ENCODE peak calls at places on chromosomes 6 and 20, in four cellular contexts. U is H1, N is HepG2, J is K562. L is an unnamed sample.

GRCh38 chr6:142518126-142518525 is 216.3 kb downstream of the ADGRG6 start:
- DNase-seq in U (no peak), N (no peak), J (no peak), L (no peak)

GRCh38 chr6:2182251-2182650 is 63.2 kb downstream of the GMDS start:
- DNase-seq in U (no peak), N (no peak), J (no peak), L (no peak)

GRCh38 chr6:119308048-119308570 is 41.5 kb downstream of the MAN1A1 start:
- DNase-seq in U (no peak), N (peak; percentile 83), J (peak; percentile 34), L (no peak)

GRCh38 chr20:62496525-62497218 is 20.9 kb upstream of the GATA5 start:
- DNase-seq in U (peak; percentile 83), N (no peak), J (peak; percentile 81), L (no peak)

GRCh38 chr20:38726849-38727601 is 2.7 kb downstream of the SLC32A1 start:
- DNase-seq in U (peak; percentile 99), N (peak; percentile 61), J (peak; percentile 75), L (no peak)

GRCh38 chr20:24668791-24669190 is 199.4 kb downstream of the SYNDIG1 start:
- DNase-seq in U (no peak), N (no peak), J (no peak), L (no peak)

GRCh38 chr20:38284893-38285444 is 19.0 kb upstream of the BPI start:
- DNase-seq in U (no peak), N (no peak), J (no peak), L (no peak)

GRCh38 chr6:53492860-53493634 is 51.9 kb downstream of the GCLC start:
- DNase-seq in U (peak; percentile 49), N (peak; percentile 59), J (peak; percentile 40), L (peak; percentile 40)

GRCh38 chr20:58695895-58696375 is 3.3 kb downstream of the NPEPL1 start:
- DNase-seq in U (no peak), N (no peak), J (no peak), L (no peak)

GRCh38 chr20:13783528-13783927 is 1.2 kb downstream of the ESF1 start:
- DNase-seq in U (no peak), N (no peak), J (no peak), L (no peak)

GRCh38 chr20:57459897-57460663 is 64.9 kb downstream of the CTCFL start:
- DNase-seq in U (no peak), N (no peak), J (no peak), L (no peak)

GRCh38 chr6:30754631-30755030 is 10.3 kb upstream of the IER3 start:
- DNase-seq in U (no peak), N (no peak), J (no peak), L (no peak)

GRCh38 chr20:17957505-17958325 is 10.9 kb downstream of the SNX5 start:
- DNase-seq in U (no peak), N (no peak), J (no peak), L (no peak)

GRCh38 chr6:13711726-13712484 is at the start of gene RANBP9:
- DNase-seq in U (peak; percentile 87), N (peak; percentile 84), J (peak; percentile 93), L (peak; percentile 48)

GRCh38 chr6:73388800-73389512 is 5.7 kb upstream of the DDX43 start:
- DNase-seq in U (peak; percentile 82), N (peak; percentile 5), J (peak; percentile 77), L (peak; percentile 47)

GRCh38 chr6:156421933-156422332 is 355.2 kb upstream of the ARID1B start:
- DNase-seq in U (no peak), N (peak; percentile 30), J (no peak), L (peak; percentile 49)

GRCh38 chr6:148577687-148578488 is 168.9 kb upstream of the UST start:
- DNase-seq in U (peak; percentile 74), N (peak; percentile 66), J (peak; percentile 19), L (peak; percentile 76)

GRCh38 chr6:34196116-34196832 is 40.4 kb upstream of the HMGA1 start:
- DNase-seq in U (peak; percentile 91), N (no peak), J (peak; percentile 96), L (peak; percentile 69)

GRCh38 chr20:33569290-33570094 is 79.6 kb downstream of the CBFA2T2 start:
- DNase-seq in U (no peak), N (peak; percentile 66), J (no peak), L (no peak)

GRCh38 chr6:158629376-158630221 is 14.9 kb downstream of the DYNLT1 start:
- DNase-seq in U (peak; percentile 60), N (peak; percentile 71), J (no peak), L (no peak)

GRCh38 chr6:43286456-43286994 is 11.5 kb upstream of the SLC22A7 start:
- DNase-seq in U (no peak), N (no peak), J (no peak), L (no peak)

GRCh38 chr6:139920027-139920851 is 545.8 kb upstream of the CITED2 start:
- DNase-seq in U (no peak), N (no peak), J (no peak), L (no peak)

GRCh38 chr6:6856538-6857523 is 250.9 kb upstream of the RREB1 start:
- DNase-seq in U (peak; percentile 55), N (no peak), J (no peak), L (peak; percentile 33)

GRCh38 chr20:24766826-24767622 is 182.0 kb upstream of the CST7 start:
- DNase-seq in U (no peak), N (no peak), J (no peak), L (no peak)

GRCh38 chr6:67736816-67737215 is 898.3 kb upstream of the ADGRB3 start:
- DNase-seq in U (no peak), N (no peak), J (no peak), L (no peak)

GRCh38 chr6:165308926-165309731 is at the start of gene C6orf118:
- DNase-seq in U (peak; percentile 82), N (no peak), J (no peak), L (peak; percentile 59)

GRCh38 chr6:170290306-170291128 is at the start of gene DLL1:
- DNase-seq in U (peak; percentile 84), N (no peak), J (no peak), L (no peak)

GRCh38 chr6:88984152-88984551 is 20.7 kb upstream of the RNGTT start:
- DNase-seq in U (no peak), N (no peak), J (no peak), L (no peak)

GRCh38 chr6:88985901-88986300 is 22.5 kb upstream of the RNGTT start:
- DNase-seq in U (no peak), N (peak; percentile 87), J (no peak), L (peak; percentile 40)

GRCh38 chr6:88982720-88983119 is 19.3 kb upstream of the RNGTT start:
- DNase-seq in U (no peak), N (peak; percentile 55), J (peak; percentile 28), L (peak; percentile 56)

GRCh38 chr6:88987922-88988321 is 24.5 kb upstream of the RNGTT start:
- DNase-seq in U (no peak), N (no peak), J (no peak), L (no peak)

DNA sequence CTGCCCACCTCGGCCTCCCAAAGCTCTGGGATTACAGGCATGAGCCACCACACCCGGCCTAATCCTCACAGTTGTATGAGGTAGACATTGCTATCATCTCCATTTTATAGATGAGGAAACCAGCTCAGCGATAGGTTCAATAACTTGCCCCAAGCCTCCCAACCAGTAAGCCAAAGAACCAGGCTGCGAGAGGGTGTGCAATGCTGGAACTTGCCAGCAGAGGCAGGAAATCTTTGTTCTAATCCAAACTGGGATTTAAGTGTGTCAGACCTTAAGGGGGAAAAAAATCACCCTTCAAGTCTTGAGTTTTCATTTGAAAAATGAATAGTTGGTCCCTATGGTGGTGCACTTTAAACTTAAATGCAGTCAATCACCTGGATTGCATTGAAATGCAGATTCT is 20.1 kb upstream of the RNGTT start:
- DNase-seq in U (peak; percentile 58), N (no peak), J (peak; percentile 23), L (peak; percentile 49)
- TF ChIP-seq PHF8 in U (no peak), N (no peak), J (no peak), L (no peak)

GRCh38 chr6:107153061-107153460 is 37.7 kb upstream of the BEND3 start:
- DNase-seq in U (no peak), N (no peak), J (no peak), L (no peak)
- TF ChIP-seq PHF8 in U (no peak), N (no peak), J (no peak), L (no peak)

GRCh38 chr20:32513031-32513866 is 71.9 kb downstream of the NOL4L start:
- DNase-seq in U (no peak), N (no peak), J (no peak), L (no peak)
- TF ChIP-seq PHF8 in U (no peak), N (no peak), J (no peak), L (no peak)

GRCh38 chr20:20497242-20497985 is 129.5 kb downstream of the INSM1 start:
- DNase-seq in U (no peak), N (no peak), J (no peak), L (no peak)
- TF ChIP-seq PHF8 in U (no peak), N (no peak), J (no peak), L (no peak)

L was measured in A549.